ENCODE peak calls at places on chromosomes 4 and X, in four cellular contexts. Z, G, D and C are unnamed samples.
A peak's percentile ranks its signal among the peaks of the same experiment; 100 is the strongest.

GRCh38 chrX:100980608-100981497 is 11.3 kb downstream of the ARL13A start:
- DNase-seq in Z (peak; percentile 44), D (no peak), G (no peak), C (no peak)

GRCh38 chrX:68832101-68832416 is 3.2 kb downstream of the EFNB1 start:
- DNase-seq in D (peak; percentile 30), Z (peak; percentile 68), G (peak; percentile 67), C (peak; percentile 36)

GRCh38 chrX:65528705-65529340 is 5.8 kb downstream of the LAS1L start:
- DNase-seq in Z (peak; percentile 32), G (peak; percentile 70), D (no peak), C (no peak)

GRCh38 chr4:83905952-83906351 is 370.0 kb downstream of the GPAT3 start:
- DNase-seq in Z (no peak), D (no peak), G (no peak), C (no peak)

GRCh38 chr4:116180056-116180690 is 905.2 kb downstream of the TRAM1L1 start:
- DNase-seq in Z (no peak), G (no peak), D (no peak), C (no peak)

GRCh38 chr4:86291180-86291579 is 68.7 kb downstream of the MAPK10 start:
- DNase-seq in D (no peak), Z (no peak), G (no peak), C (no peak)

GRCh38 chr4:40871695-40872250 is 122.0 kb downstream of the NSUN7 start:
- DNase-seq in D (no peak), Z (no peak), G (no peak), C (no peak)

GRCh38 chrX:39822133-39822748 is 275.5 kb downstream of the BCOR start:
- DNase-seq in Z (no peak), D (no peak), G (peak; percentile 1), C (no peak)

GRCh38 chr4:74874785-74875367 is 58.0 kb upstream of the PARM1 start:
- DNase-seq in D (no peak), Z (peak; percentile 22), G (no peak), C (peak; percentile 7)

GRCh38 chr4:26048962-26049361 is 134.9 kb downstream of the SMIM20 start:
- DNase-seq in D (no peak), G (no peak), Z (peak; percentile 49), C (no peak)

GRCh38 chrX:12953420-12953819 is 21.5 kb upstream of the TMSB4X start:
- DNase-seq in Z (no peak), G (no peak), D (no peak), C (no peak)
- H3K4me3 ChIP-seq in Z (no peak overlapping the region), G (no peak overlapping the region), D (no peak overlapping the region), C (no peak overlapping the region)

GRCh38 chr4:22942920-22943559 is 250.3 kb downstream of the GBA3 start:
- DNase-seq in D (no peak), G (no peak), Z (no peak), C (no peak)
- H3K4me3 ChIP-seq in D (no peak overlapping the region), G (no peak overlapping the region), Z (no peak overlapping the region), C (no peak overlapping the region)

DNA sequence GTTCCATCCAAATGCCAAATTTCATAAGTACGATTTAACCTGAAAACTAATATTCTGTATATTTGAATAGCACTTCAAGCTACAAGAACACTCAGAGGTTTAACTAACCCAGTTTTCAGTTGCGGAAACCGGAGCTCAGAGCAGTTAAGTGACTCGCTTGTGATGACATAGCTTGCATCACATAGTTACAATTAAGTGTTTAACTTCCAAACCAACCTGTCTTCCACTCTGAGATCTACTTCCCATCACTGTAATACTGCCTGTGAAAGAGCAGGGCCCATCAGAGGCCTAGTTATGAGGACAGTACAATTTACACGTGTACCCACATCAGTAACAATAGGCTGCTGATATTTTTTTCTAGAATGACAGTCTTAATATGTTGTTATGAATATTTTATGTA is 120.3 kb downstream of the MAD2L1 start:
- DNase-seq in G (no peak), D (no peak), Z (no peak), C (no peak)
- H3K4me3 ChIP-seq in G (no peak overlapping the region), D (no peak overlapping the region), Z (no peak overlapping the region), C (no peak overlapping the region)

DNA sequence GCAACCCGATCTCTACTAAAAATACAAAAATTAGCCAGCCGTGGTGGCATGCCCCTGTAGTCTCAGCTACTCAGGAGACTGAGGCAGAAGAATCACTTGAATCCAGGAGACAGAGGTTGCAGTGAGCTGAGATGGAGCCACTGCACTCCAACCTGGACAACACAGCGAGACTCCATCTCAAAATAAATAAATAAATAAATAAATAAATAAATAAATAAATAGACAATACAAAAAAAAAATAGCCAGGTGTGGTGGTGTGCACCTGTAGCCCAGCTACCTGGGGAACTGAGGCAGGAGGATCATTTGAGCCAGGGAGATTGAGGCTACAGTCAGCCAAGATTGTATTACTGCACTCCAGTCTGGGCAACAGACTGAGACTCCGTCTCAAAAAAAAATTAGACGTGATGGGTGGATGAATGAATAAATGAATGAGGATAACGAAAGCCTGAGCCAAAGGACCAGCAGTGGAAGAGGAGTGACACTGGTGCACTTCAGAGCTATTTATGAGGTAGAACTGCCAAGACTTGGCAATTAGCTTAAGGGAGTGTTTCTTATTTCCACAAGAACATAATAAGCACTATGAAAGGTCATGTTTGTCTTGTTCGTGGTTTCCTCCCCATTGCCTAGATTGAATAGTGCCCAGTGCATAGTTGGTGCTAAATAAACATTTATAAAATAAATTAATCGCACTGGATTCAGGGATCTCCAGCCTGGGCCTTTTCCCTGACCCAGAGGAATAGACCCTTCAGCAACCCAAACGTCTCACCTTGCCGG is 232.2 kb downstream of the IDS start:
- DNase-seq in D (no peak), Z (no peak), G (no peak), C (no peak)
- H3K4me3 ChIP-seq in D (no peak overlapping the region), Z (no peak overlapping the region), G (no peak overlapping the region), C (no peak overlapping the region)